ENCODE peak calls at places on chromosome 19, in seven cellular contexts. J is cardiac fibroblast; M is OCI-M1; E is bronchial epithelial cell; W is heart left ventricle; S is stimulated activated CD4-positive, alpha-beta T cell treated with anti-CD3 and anti-CD28 coated beads, Interleukin-4, amount 100 ng/mL, for 24 hours; Y is renal cortical epithelial cell. I is an unnamed sample.

GRCh38 chr19:47032171-47032811 is 12.7 kb downstream of the NPAS1 start:
- DNase-seq in E (peak; percentile 40), J (no peak), M (peak; percentile 42), S (peak; percentile 67), W (no peak), Y (peak; percentile 18), I (no peak)

GRCh38 chr19:40422428-40423226 is 3.2 kb downstream of the SERTAD1 start:
- DNase-seq in J (no peak), W (no peak), E (no peak), S (no peak), M (no peak), Y (no peak), I (no peak)

GRCh38 chr19:47490847-47491246 is 6.8 kb upstream of the KPTN start:
- DNase-seq in M (no peak), J (no peak), Y (no peak), W (no peak), E (no peak), S (no peak), I (no peak)

GRCh38 chr19:16726916-16727315 is 7.3 kb downstream of the NWD1 start:
- DNase-seq in Y (no peak), M (no peak), W (no peak), S (no peak), E (no peak), J (no peak), I (no peak)

GRCh38 chr19:49997709-49998108 is 27.5 kb downstream of the VRK3 start:
- DNase-seq in Y (peak; percentile 29), W (no peak), M (peak; percentile 61), J (peak; percentile 28), S (peak; percentile 14), E (peak; percentile 44), I (peak; percentile 31)

GRCh38 chr19:40235238-40236025 is 8.9 kb upstream of the CCNP start:
- DNase-seq in M (no peak), E (no peak), Y (no peak), W (no peak), J (no peak), S (no peak), I (no peak)

GRCh38 chr19:55656552-55656951 is 1.7 kb downstream of the U2AF2 start:
- DNase-seq in S (no peak), E (no peak), M (no peak), Y (no peak), J (no peak), W (no peak), I (no peak)

GRCh38 chr19:18418725-18419194 is 438 bp upstream of the SSBP4 start:
- DNase-seq in Y (no peak), J (peak; percentile 45), W (peak; percentile 53), S (peak; percentile 42), M (no peak), E (no peak), I (peak; percentile 59)

GRCh38 chr19:53873451-53874383 is 6.0 kb downstream of the MYADM start:
- DNase-seq in J (no peak), Y (no peak), E (no peak), W (no peak), M (no peak), S (no peak), I (no peak)

GRCh38 chr19:29964171-29964570 is 22.1 kb downstream of the URI1 start:
- DNase-seq in Y (no peak), J (peak; percentile 28), E (no peak), M (peak; percentile 36), W (no peak), S (no peak), I (no peak)

GRCh38 chr19:37933965-37934364 is 27.0 kb downstream of the SIPA1L3 start:
- DNase-seq in J (peak; percentile 72), W (peak; percentile 68), M (no peak), E (peak; percentile 76), S (no peak), Y (peak; percentile 77), I (no peak)

GRCh38 chr19:31312004-31312403 is 37.2 kb downstream of the TSHZ3 start:
- DNase-seq in W (peak; percentile 36), E (peak; percentile 16), S (peak; percentile 44), M (peak; percentile 33), J (peak; percentile 91), Y (no peak), I (peak; percentile 46)

GRCh38 chr19:36059180-36059910 is 4.6 kb downstream of the WDR62 start:
- DNase-seq in Y (no peak), W (no peak), E (no peak), S (no peak), M (no peak), J (no peak), I (no peak)

GRCh38 chr19:15488489-15489226 is 9.4 kb upstream of the PGLYRP2 start:
- DNase-seq in Y (no peak), J (no peak), S (no peak), M (no peak), W (no peak), E (no peak), I (no peak)

GRCh38 chr19:12162882-12163806 is at the start of gene ZNF136:
- DNase-seq in J (peak; percentile 98), S (peak; percentile 95), E (peak; percentile 95), W (peak; percentile 96), M (peak; percentile 100), Y (peak; percentile 93), I (peak; percentile 97)